ENCODE peak calls at places on chromosomes 13 and 19, in seven cellular contexts. O is neural progenitor cell; P is small intestine; Z is stimulated activated CD4-positive, alpha-beta T cell treated with anti-CD3 and anti-CD28 coated beads, Interleukin-15, amount 100 ng/mL, for 24 hours; D is activated CD4-positive, alpha-beta T cell treated with anti-CD3 and anti-CD28 coated beads, Interleukin-2, amount 50 U/mL, for 1 hour; C is ELR; M is HuH-7.5. X is an unnamed sample.

GRCh38 chr13:44022196-44022595 is 142.5 kb downstream of the LACC1 start:
- DNase-seq in M (peak), O (no peak), C (no peak), P (no peak), D (no peak), Z (no peak), X (no peak)

GRCh38 chr19:55247621-55248099 is 11.2 kb downstream of the PPP6R1 start:
- DNase-seq in D (no peak), P (peak), O (no peak), C (peak), Z (no peak), M (no peak), X (no peak)

GRCh38 chr19:53785196-53785889 is 38.8 kb downstream of the NLRP12 start:
- DNase-seq in M (no peak), Z (no peak), D (no peak), O (no peak), C (no peak), P (no peak), X (peak)

GRCh38 chr19:27744926-27745844 is 1467.8 kb downstream of the UQCRFS1 start:
- DNase-seq in D (no peak), M (no peak), C (no peak), Z (no peak), O (no peak), P (no peak), X (no peak)

GRCh38 chr13:18232994-18233782 is 948.4 kb downstream of the TUBA3C start:
- DNase-seq in C (no peak), P (no peak), O (no peak), D (no peak), M (no peak), Z (no peak), X (no peak)

GRCh38 chr13:49616688-49617065 is 11.6 kb upstream of the ARL11 start:
- DNase-seq in C (no peak), D (no peak), M (no peak), Z (no peak), P (no peak), O (no peak), X (no peak)

GRCh38 chr13:111549464-111549863 is 229.0 kb downstream of the TEX29 start:
- DNase-seq in P (peak), D (no peak), Z (no peak), M (no peak), O (no peak), C (no peak), X (no peak)

GRCh38 chr13:57629391-57629804 is 2.1 kb upstream of the PCDH17 start:
- DNase-seq in D (no peak), O (no peak), P (no peak), M (no peak), C (no peak), Z (peak), X (no peak)

GRCh38 chr13:36919206-36919832 is 719 bp downstream of the SMAD9 start:
- DNase-seq in O (peak), D (no peak), P (no peak), Z (peak), M (peak), C (peak), X (no peak)

GRCh38 chr13:26482451-26483197 is 74.9 kb upstream of the WASF3 start:
- DNase-seq in Z (peak), M (peak), C (peak), O (peak), P (peak), D (peak), X (peak)

GRCh38 chr13:28531195-28531955 is 36.4 kb upstream of the FLT1 start:
- DNase-seq in M (no peak), P (peak), C (peak), O (peak), D (no peak), Z (peak), X (peak)

GRCh38 chr19:15911599-15912237 is 13.8 kb upstream of the CYP4F2 start:
- DNase-seq in M (no peak), D (no peak), C (no peak), P (no peak), Z (no peak), O (no peak), X (no peak)

GRCh38 chr19:19911150-19911549 is 10.4 kb downstream of the ZNF93 start:
- DNase-seq in D (no peak), M (no peak), C (peak), P (no peak), O (no peak), Z (no peak), X (no peak)

GRCh38 chr13:114048463-114048862 is 74.6 kb upstream of the C13orf46 start:
- DNase-seq in C (no peak), D (no peak), Z (no peak), O (peak), M (no peak), P (no peak), X (no peak)